ENCODE peak calls at places on chromosomes 7 and 10, in four cellular contexts. R is IMR-90, Q is H1, S is mesendoderm. M is an unnamed sample.

GRCh38 chr10:96651998-96652431 is 65.2 kb upstream of the TM9SF3 start:
- DNase-seq in Q (no peak), R (no peak), S (no peak), M (no peak)

GRCh38 chr10:126975221-126975620 is 70.0 kb downstream of the DOCK1 start:
- DNase-seq in R (no peak), Q (no peak), S (no peak), M (no peak)

GRCh38 chr10:11647676-11648075 is 36.2 kb upstream of the USP6NL start:
- DNase-seq in R (no peak), Q (no peak), S (no peak), M (no peak)

GRCh38 chr7:85103352-85103751 is 83.5 kb downstream of the SEMA3D start:
- DNase-seq in Q (no peak), R (no peak), S (no peak), M (no peak)

GRCh38 chr7:76211216-76211615 is 9.5 kb downstream of the SRRM3 start:
- DNase-seq in Q (no peak), R (no peak), S (no peak), M (no peak)

GRCh38 chr7:106196460-106197021 is 84.4 kb upstream of the SYPL1 start:
- DNase-seq in R (no peak), Q (no peak), S (no peak), M (no peak)

GRCh38 chr7:151373599-151373998 is 32.0 kb downstream of the NUB1 start:
- DNase-seq in R (no peak), Q (no peak), S (no peak), M (no peak)

GRCh38 chr7:85497999-85498398 is 311.1 kb upstream of the SEMA3D start:
- DNase-seq in Q (no peak), R (no peak), S (no peak), M (no peak)

GRCh38 chr10:121709674-121710073 is 111.4 kb upstream of the FGFR2 start:
- DNase-seq in Q (no peak), S (no peak), R (no peak), M (no peak)

GRCh38 chr10:87622290-87623004 is 37.2 kb upstream of the PAPSS2 start:
- DNase-seq in S (peak), R (no peak), Q (no peak), M (peak)

GRCh38 chr7:108575156-108575555 is 5.5 kb downstream of the DNAJB9 start:
- DNase-seq in Q (no peak), S (no peak), R (no peak), M (no peak)

GRCh38 chr10:35040761-35041501 is 49.2 kb downstream of the CUL2 start:
- DNase-seq in Q (no peak), S (peak), R (peak), M (peak)

GRCh38 chr7:125605241-125605640 is 675.6 kb upstream of the POT1 start:
- DNase-seq in R (no peak), S (peak), Q (no peak), M (no peak)

GRCh38 chr7:117413160-117413559 is 14.1 kb downstream of the ASZ1 start:
- DNase-seq in S (no peak), R (no peak), Q (no peak), M (no peak)

GRCh38 chr7:155533827-155534690 is 12.3 kb downstream of the CNPY1 start:
- DNase-seq in R (no peak), S (peak), Q (peak), M (peak)

GRCh38 chr10:103241262-103242011 is 4.2 kb upstream of the RPEL1 start:
- DNase-seq in S (peak), R (peak), Q (no peak), M (peak)
- H4K5ac ChIP-seq in S (no peak), R (peak), Q (no peak), M (no peak)

DNA sequence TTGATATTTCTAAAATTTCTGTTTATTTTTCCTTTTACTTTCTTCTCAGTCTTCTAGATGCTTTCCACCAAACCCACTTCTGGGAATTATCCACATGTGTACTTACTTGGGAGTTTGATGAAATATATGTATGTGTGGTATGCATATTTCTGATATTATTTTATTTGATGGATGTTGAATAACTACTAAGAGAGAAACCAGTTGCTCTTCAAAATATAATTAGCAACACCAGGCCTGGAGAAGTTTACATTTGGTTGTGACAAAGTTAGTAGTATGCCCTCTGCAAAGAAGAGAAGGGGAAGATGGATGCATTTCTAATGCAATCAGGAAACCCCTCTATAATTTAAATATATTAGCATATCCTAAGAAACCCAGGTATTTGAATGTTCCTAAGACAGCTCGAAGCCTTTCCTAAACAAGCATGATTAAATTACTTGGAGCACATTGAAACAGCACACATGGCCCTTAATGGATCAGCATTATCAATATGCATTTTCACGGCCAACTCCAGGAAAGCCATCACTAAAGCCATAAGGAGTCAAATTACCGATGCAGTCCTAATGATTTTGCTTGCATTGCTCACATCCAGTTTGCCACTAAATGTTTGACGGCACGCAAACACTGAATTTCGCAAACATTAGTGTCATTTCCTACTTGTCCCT is 393.7 kb downstream of the EXOC4 start:
- DNase-seq in R (no peak), S (no peak), Q (no peak), M (no peak)
- H4K5ac ChIP-seq in R (no peak), S (no peak), Q (no peak), M (no peak)

GRCh38 chr10:117933036-117933435 is 113.7 kb downstream of the RAB11FIP2 start:
- DNase-seq in R (peak), Q (no peak), S (no peak), M (no peak)
- H4K5ac ChIP-seq in R (no peak), Q (no peak), S (no peak), M (no peak)

GRCh38 chr10:124990671-124991625 is 49.0 kb downstream of the ZRANB1 start:
- DNase-seq in S (no peak), Q (no peak), R (no peak), M (no peak)

GRCh38 chr10:124993728-124994451 is 52.0 kb downstream of the ZRANB1 start:
- DNase-seq in R (no peak), Q (no peak), S (no peak), M (peak)

GRCh38 chr10:124993345-124993708 is 51.4 kb downstream of the ZRANB1 start:
- DNase-seq in R (no peak), Q (no peak), S (no peak), M (no peak)

GRCh38 chr10:124992462-124993344 is 50.8 kb downstream of the ZRANB1 start:
- DNase-seq in S (peak), R (peak), Q (no peak), M (peak)

DNA sequence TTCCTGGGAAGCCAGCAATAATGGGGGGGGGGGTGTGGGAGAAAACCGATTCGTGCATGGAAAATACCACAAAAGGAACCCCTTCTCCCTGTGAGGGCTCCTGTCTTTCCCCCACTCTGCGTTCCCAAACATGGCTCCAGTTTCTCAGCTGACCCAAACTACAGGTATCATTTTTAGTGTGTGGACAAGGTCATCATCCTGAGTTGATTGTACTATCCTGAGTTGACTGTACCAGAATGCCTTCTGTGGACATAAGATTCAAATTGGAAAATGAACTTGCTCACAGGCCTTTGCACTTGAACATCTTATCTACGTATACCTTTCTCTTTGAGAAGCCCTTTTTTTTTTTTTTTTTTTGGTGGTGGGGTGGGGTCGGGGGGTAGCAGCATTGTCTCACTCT is 49.9 kb downstream of the ZRANB1 start:
- DNase-seq in R (no peak), Q (no peak), S (no peak), M (no peak)
- H4K5ac ChIP-seq in R (no peak), Q (no peak), S (no peak), M (no peak)